ENCODE peak calls at places on chromosomes 11 and 22, in ten cellular contexts. G, J, L, U, P, I, Y, D, X and C are unnamed samples.

GRCh38 chr11:123183391-123184099 is 11.5 kb downstream of the CLMP start:
- DNase-seq in J (no peak), U (no peak), G (no peak), Y (no peak), I (no peak), X (peak), D (no peak), P (no peak), L (no peak), C (no peak)

GRCh38 chr11:9527481-9528140 is 45.9 kb upstream of the WEE1 start:
- DNase-seq in L (no peak), I (no peak), Y (no peak), D (peak), G (no peak), P (no peak), X (peak), U (no peak), J (no peak), C (no peak)

GRCh38 chr11:98561216-98561615 is 459.5 kb upstream of the CNTN5 start:
- DNase-seq in J (no peak), U (no peak), L (peak), I (no peak), G (no peak), Y (no peak), D (no peak), X (no peak), P (no peak), C (no peak)

GRCh38 chr22:43840851-43841250 is 21.5 kb downstream of the SULT4A1 start:
- DNase-seq in P (no peak), J (no peak), U (no peak), L (no peak), I (no peak), D (no peak), Y (no peak), G (no peak), X (no peak), C (no peak)

GRCh38 chr11:72232260-72233055 is 7.9 kb downstream of the INPPL1 start:
- DNase-seq in U (no peak), J (no peak), I (no peak), D (no peak), L (no peak), G (no peak), P (no peak), Y (no peak), X (no peak), C (no peak)

GRCh38 chr11:10674440-10674855 is 19.1 kb downstream of the IRAG1 start:
- DNase-seq in P (no peak), X (peak), U (no peak), G (no peak), J (no peak), Y (no peak), D (no peak), I (no peak), L (no peak), C (no peak)

GRCh38 chr11:130209944-130210854 is 50.6 kb downstream of the ST14 start:
- DNase-seq in L (no peak), U (no peak), J (no peak), D (no peak), Y (peak), G (no peak), X (no peak), I (no peak), P (no peak), C (no peak)

GRCh38 chr11:99418927-99419707 is 398.4 kb downstream of the CNTN5 start:
- DNase-seq in J (no peak), G (no peak), X (no peak), L (no peak), D (no peak), I (no peak), P (no peak), Y (no peak), U (no peak), C (no peak)

GRCh38 chr11:14022821-14023220 is 60.3 kb downstream of the SPON1 start:
- DNase-seq in I (no peak), L (no peak), P (no peak), J (no peak), D (no peak), G (no peak), X (no peak), U (no peak), Y (no peak), C (no peak)

GRCh38 chr11:90468923-90469322 is 246.1 kb upstream of the CHORDC1 start:
- DNase-seq in U (no peak), D (no peak), J (no peak), I (no peak), G (no peak), X (peak), P (no peak), Y (no peak), L (no peak), C (no peak)

GRCh38 chr11:60859616-60860250 is 4.0 kb upstream of the PTGDR2 start:
- DNase-seq in D (no peak), Y (no peak), J (no peak), L (no peak), P (no peak), U (no peak), I (no peak), G (no peak), X (no peak), C (no peak)

GRCh38 chr11:96187779-96188624 is 155.0 kb downstream of the MAML2 start:
- DNase-seq in U (no peak), G (no peak), I (no peak), L (no peak), D (peak), X (peak), J (no peak), P (no peak), Y (no peak), C (no peak)

GRCh38 chr11:120832609-120833221 is 191.2 kb upstream of the TBCEL start:
- DNase-seq in U (no peak), I (no peak), D (no peak), J (no peak), Y (no peak), P (no peak), X (no peak), L (no peak), G (peak), C (no peak)

GRCh38 chr22:46844606-46845210 is 82.3 kb downstream of the TBC1D22A start:
- DNase-seq in G (no peak), Y (no peak), J (no peak), D (no peak), I (no peak), P (no peak), U (no peak), X (no peak), L (no peak), C (no peak)

GRCh38 chr11:122167100-122167499 is 51.1 kb upstream of the BLID start:
- DNase-seq in G (no peak), J (no peak), I (no peak), D (no peak), P (no peak), Y (no peak), U (no peak), L (no peak), X (peak), C (no peak)

GRCh38 chr22:25741692-25742626 is at the start of gene MYO18B:
- DNase-seq in D (peak), X (no peak), U (no peak), Y (no peak), J (no peak), I (no peak), L (no peak), P (no peak), G (no peak), C (no peak)

GRCh38 chr22:38437416-38437815 is 17.6 kb downstream of the KCNJ4 start:
- DNase-seq in I (no peak), X (no peak), D (no peak), P (no peak), L (no peak), U (no peak), J (no peak), Y (no peak), G (no peak), C (no peak)